ENCODE peak calls at places on chromosomes 16 and 17, in nine cellular contexts. H, P, O, U, G, M, Y, Q and C are unnamed samples. For H3K4me1, the result is how much of the 10 kb centered on the place peaks cover.

GRCh38 chr16:25553711-25554436 is 137.9 kb upstream of the HS3ST4 start:
- DNase-seq in M (no peak), O (no peak), H (no peak), Y (no peak), P (no peak), Q (no peak), U (no peak), G (no peak), C (no peak)

GRCh38 chr16:13864689-13865088 is 55.3 kb upstream of the ERCC4 start:
- DNase-seq in U (no peak), P (no peak), O (no peak), M (no peak), H (no peak), Y (no peak), G (no peak), Q (no peak), C (no peak)

GRCh38 chr17:2418572-2418971 is 17.7 kb upstream of the MNT start:
- DNase-seq in Q (no peak), P (no peak), Y (no peak), O (no peak), H (no peak), M (no peak), G (peak), U (peak), C (no peak)

GRCh38 chr16:46850619-46851555 is 19.9 kb upstream of the C16orf87 start:
- DNase-seq in U (no peak), P (no peak), Q (no peak), G (no peak), Y (no peak), O (no peak), H (no peak), M (no peak), C (no peak)

GRCh38 chr16:1311212-1311737 is 1.8 kb downstream of the UBE2I start:
- DNase-seq in O (no peak), U (peak), M (no peak), G (no peak), P (no peak), H (no peak), Y (no peak), Q (no peak), C (no peak)

GRCh38 chr17:60923000-60923399 is 245.3 kb downstream of the BCAS3 start:
- DNase-seq in G (no peak), Y (no peak), Q (no peak), M (no peak), H (no peak), U (no peak), P (no peak), O (no peak), C (no peak)

GRCh38 chr17:50195196-50195865 is 6.1 kb downstream of the COL1A1 start:
- DNase-seq in P (no peak), G (no peak), H (no peak), O (no peak), Y (no peak), M (no peak), U (no peak), Q (no peak), C (no peak)

GRCh38 chr17:50363217-50364060 is 9.5 kb downstream of the MRPL27 start:
- DNase-seq in Y (no peak), G (peak), H (no peak), U (no peak), P (no peak), Q (no peak), M (no peak), O (peak), C (no peak)

GRCh38 chr16:66367968-66368891 is 1.7 kb downstream of the CDH5 start:
- DNase-seq in G (no peak), Q (no peak), O (no peak), U (no peak), H (no peak), P (no peak), M (no peak), Y (no peak), C (peak)

GRCh38 chr17:64627797-64628196 is 34.3 kb downstream of the SMURF2 start:
- DNase-seq in O (no peak), Q (no peak), U (no peak), P (no peak), Y (no peak), M (no peak), G (no peak), H (no peak), C (no peak)

GRCh38 chr17:50248255-50248654 is 26.0 kb upstream of the TMEM92 start:
- DNase-seq in O (no peak), Y (no peak), U (no peak), G (no peak), M (no peak), P (no peak), Q (no peak), H (no peak), C (no peak)

GRCh38 chr17:28773736-28774135 is 29.9 kb downstream of the TRAF4 start:
- DNase-seq in Y (no peak), U (no peak), O (no peak), G (no peak), H (no peak), M (no peak), P (no peak), Q (no peak), C (no peak)

GRCh38 chr17:28777178-28777577 is 33.4 kb downstream of the TRAF4 start:
- DNase-seq in H (no peak), Y (no peak), M (no peak), O (no peak), G (no peak), Q (no peak), P (no peak), U (no peak), C (no peak)

DNA sequence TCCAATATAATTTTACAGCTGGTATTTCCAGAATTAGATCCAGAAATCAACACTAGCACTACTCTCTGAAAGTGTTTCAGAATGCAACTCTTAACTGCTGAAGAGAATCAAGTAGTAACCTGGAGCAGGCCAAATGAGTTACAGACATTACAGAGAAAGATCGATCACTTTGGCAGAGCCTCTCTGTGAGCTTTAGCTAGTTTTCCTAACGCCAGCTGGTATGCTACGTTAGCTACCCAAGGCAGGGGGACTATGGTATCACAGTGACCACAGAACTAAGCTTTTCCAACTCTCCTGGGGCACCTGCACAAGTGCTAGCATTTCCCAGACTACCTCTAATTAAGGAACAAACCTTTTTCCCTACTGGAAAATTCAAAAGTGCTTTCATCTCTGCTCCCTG is 30.4 kb downstream of the TRAF4 start:
- DNase-seq in O (no peak), M (no peak), G (no peak), H (no peak), P (no peak), Y (no peak), U (no peak), Q (no peak), C (no peak)
- H3K4me1 ChIP-seq in O (under half), M (under half), G (under half), H (under half), P (under half), Y (under half), U (under half), Q (under half), C (under half)

DNA sequence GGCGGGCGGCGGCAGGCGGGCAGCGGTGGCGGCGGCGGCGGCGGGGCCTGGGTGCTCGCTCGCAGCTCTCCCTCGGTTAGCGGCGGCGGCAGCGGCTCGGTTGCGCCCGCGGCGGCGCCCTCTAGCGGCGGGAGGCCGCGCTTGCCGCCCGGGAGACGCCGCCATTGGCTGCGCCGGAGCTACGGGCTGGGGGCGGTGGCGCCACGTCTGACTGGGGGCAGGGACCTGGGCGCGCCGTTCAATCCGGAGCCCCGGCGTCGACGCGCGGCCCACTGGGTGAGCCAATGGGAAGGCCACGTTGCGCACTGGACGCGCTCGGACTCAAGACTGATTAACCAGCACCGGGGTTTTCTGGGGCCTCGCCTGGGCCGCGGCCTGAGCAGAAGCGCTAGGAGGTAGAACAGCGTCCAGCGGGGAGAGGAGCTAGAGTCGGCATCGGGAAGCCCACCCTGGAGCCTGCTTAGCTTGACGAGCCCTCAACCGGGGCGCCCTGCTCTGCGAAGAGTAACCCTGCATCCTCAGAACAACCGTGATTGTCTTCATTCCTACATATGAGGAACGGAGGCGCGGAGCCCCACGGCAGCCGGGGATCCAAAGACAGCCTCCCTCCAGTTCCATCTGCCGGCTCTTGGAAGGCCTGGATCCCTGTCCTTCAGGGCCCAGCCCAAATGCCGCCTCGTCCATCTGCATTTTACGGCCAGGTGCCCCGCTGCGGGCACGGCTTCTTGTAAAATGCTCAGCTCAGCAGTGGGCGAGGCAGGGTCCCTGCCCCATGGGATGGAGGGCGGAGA is at the start of gene ZC3H7A:
- DNase-seq in P (peak), O (peak), H (peak), M (peak), Q (peak), G (peak), U (peak), Y (peak), C (peak)
- TF ChIP-seq CTCF in P (peak), O (peak), H (peak), M (peak), Q (peak), G (peak), U (peak), Y (peak), C (peak)

GRCh38 chr17:743139-743538 is 8.9 kb downstream of the GEMIN4 start:
- DNase-seq in M (no peak), G (no peak), U (no peak), Y (no peak), P (no peak), Q (no peak), O (no peak), H (no peak), C (no peak)
- TF ChIP-seq POLR2A in M (no peak), G (no peak), U (no peak), Y (no peak), P (no peak), Q (no peak), O (no peak), H (no peak), C (no peak)

DNA sequence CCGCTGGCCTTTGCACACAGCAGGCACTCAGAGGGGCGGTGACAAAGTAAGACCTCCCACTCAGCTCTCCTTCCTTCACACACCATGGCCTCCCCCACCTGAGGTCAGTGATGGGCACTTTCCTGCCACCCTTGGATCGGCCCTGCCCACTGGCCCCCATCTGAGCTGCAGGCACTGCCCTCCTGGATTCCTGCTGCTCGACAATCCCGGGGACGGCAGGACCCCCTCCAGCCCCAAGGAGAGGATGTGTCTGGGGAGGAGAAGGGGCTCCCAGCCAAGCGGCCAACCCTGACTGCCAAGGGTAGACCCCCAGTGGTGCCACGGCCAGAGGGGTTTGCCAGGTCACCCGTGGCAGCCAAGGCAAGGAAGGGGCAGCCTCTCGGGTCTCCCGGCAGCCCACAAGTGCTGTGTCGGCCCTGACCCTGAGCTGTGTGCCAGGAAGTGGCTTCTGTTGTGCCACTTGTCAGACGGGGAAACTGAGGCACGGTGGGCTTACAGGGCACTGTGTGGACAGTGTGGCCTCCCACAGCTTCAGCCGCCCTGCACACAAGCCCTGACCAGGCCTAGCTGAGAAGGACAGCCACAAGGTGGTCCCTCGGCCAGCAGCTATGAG is 22.7 kb downstream of the PIEZO1 start:
- DNase-seq in Q (no peak), O (no peak), G (no peak), M (no peak), H (no peak), P (no peak), U (no peak), Y (no peak), C (no peak)
- H3K4me1 ChIP-seq in Q (under half), O (under half), G (under half), M (under half), H (under half), P (under half), U (half or more), Y (half or more), C (under half)

GRCh38 chr17:75566456-75567233 is 21.0 kb upstream of the MYO15B start:
- DNase-seq in Q (no peak), P (no peak), U (peak), G (no peak), H (no peak), O (no peak), Y (no peak), M (no peak), C (no peak)
- TF ChIP-seq CTCF in Q (no peak), P (no peak), U (no peak), G (no peak), H (no peak), O (no peak), Y (no peak), M (no peak), C (no peak)

DNA sequence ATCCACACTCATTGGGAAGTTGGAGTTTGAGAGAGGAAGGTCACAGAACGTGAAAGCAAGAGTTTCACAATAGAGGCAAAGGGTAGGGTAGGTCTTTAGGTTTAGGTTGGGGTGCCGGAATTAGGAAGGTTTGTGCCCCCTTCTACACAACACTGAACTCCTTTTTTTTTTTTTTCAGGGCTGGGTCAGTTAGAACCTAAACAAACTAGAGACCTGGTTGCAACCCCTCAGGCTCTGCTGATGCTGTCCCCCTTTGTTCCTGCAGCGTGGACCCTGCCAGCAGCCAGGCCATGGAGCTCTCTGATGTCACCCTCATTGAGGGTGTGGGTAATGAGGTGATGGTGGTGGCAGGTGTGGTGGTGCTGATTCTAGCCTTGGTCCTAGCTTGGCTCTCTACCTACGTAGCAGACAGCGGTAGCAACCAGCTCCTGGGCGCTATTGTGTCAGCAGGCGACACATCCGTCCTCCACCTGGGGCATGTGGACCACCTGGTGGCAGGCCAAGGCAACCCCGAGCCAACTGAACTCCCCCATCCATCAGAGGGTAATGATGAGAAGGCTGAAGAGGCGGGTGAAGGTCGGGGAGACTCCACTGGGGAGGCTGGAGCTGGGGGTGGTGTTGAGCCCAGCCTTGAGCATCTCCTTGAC is 2.1 kb downstream of the TMUB2 start:
- DNase-seq in U (no peak), P (no peak), H (no peak), Y (no peak), O (no peak), M (no peak), G (no peak), Q (no peak), C (no peak)
- TF ChIP-seq POLR2A in U (no peak), P (no peak), H (no peak), Y (no peak), O (no peak), M (no peak), G (no peak), Q (no peak), C (no peak)